ENCODE peak calls at places on chromosomes 12 and 14, in eight cellular contexts. One of them, this sample, is unnamed.

GRCh38 chr14:57982802-57983201 is 116.9 kb upstream of the SLC35F4 start:
- DNase-seq in heart left ventricle: no peak
- DNase-seq in mesothelial cell of epicardium: no peak
- DNase-seq in neural crest cell: no peak
- DNase-seq in glutamatergic neuron: peak
- DNase-seq in hepatocyte: peak
- DNase-seq in fibroblast of mammary gland: no peak
- DNase-seq in psoas muscle: no peak
- DNase-seq in this sample: no peak

GRCh38 chr14:20440882-20441281 is 4.9 kb upstream of the KLHL33 start:
- DNase-seq in heart left ventricle: no peak
- DNase-seq in mesothelial cell of epicardium: no peak
- DNase-seq in neural crest cell: no peak
- DNase-seq in glutamatergic neuron: no peak
- DNase-seq in hepatocyte: no peak
- DNase-seq in fibroblast of mammary gland: peak
- DNase-seq in psoas muscle: no peak
- DNase-seq in this sample: no peak

GRCh38 chr14:102768223-102769048 is 8.8 kb upstream of the TRAF3 start:
- DNase-seq in heart left ventricle: no peak
- DNase-seq in mesothelial cell of epicardium: no peak
- DNase-seq in neural crest cell: no peak
- DNase-seq in glutamatergic neuron: no peak
- DNase-seq in hepatocyte: no peak
- DNase-seq in fibroblast of mammary gland: no peak
- DNase-seq in psoas muscle: no peak
- DNase-seq in this sample: no peak

GRCh38 chr14:94561656-94562010 is 391 bp downstream of the SERPINA4 start:
- DNase-seq in heart left ventricle: no peak
- DNase-seq in mesothelial cell of epicardium: no peak
- DNase-seq in neural crest cell: no peak
- DNase-seq in glutamatergic neuron: no peak
- DNase-seq in hepatocyte: no peak
- DNase-seq in fibroblast of mammary gland: no peak
- DNase-seq in psoas muscle: no peak
- DNase-seq in this sample: no peak

GRCh38 chr14:47389520-47389919 is 285.9 kb downstream of the MDGA2 start:
- DNase-seq in heart left ventricle: no peak
- DNase-seq in mesothelial cell of epicardium: no peak
- DNase-seq in neural crest cell: peak
- DNase-seq in glutamatergic neuron: no peak
- DNase-seq in hepatocyte: no peak
- DNase-seq in fibroblast of mammary gland: no peak
- DNase-seq in psoas muscle: no peak
- DNase-seq in this sample: no peak

GRCh38 chr12:80936642-80937390 is 918 bp downstream of the LIN7A start:
- DNase-seq in heart left ventricle: peak
- DNase-seq in mesothelial cell of epicardium: peak
- DNase-seq in neural crest cell: peak
- DNase-seq in glutamatergic neuron: peak
- DNase-seq in hepatocyte: peak
- DNase-seq in fibroblast of mammary gland: peak
- DNase-seq in psoas muscle: peak
- DNase-seq in this sample: no peak

GRCh38 chr14:21524575-21525518 is 1.3 kb downstream of the SALL2 start:
- DNase-seq in heart left ventricle: no peak
- DNase-seq in mesothelial cell of epicardium: no peak
- DNase-seq in neural crest cell: no peak
- DNase-seq in glutamatergic neuron: no peak
- DNase-seq in hepatocyte: peak
- DNase-seq in fibroblast of mammary gland: no peak
- DNase-seq in psoas muscle: no peak
- DNase-seq in this sample: no peak

GRCh38 chr12:106897082-106897481 is 58.6 kb upstream of the TMEM263 start:
- DNase-seq in heart left ventricle: no peak
- DNase-seq in mesothelial cell of epicardium: no peak
- DNase-seq in neural crest cell: no peak
- DNase-seq in glutamatergic neuron: no peak
- DNase-seq in hepatocyte: no peak
- DNase-seq in fibroblast of mammary gland: peak
- DNase-seq in psoas muscle: no peak
- DNase-seq in this sample: no peak

GRCh38 chr14:102540310-102541028 is 30.9 kb upstream of the ANKRD9 start:
- DNase-seq in heart left ventricle: no peak
- DNase-seq in mesothelial cell of epicardium: peak
- DNase-seq in neural crest cell: no peak
- DNase-seq in glutamatergic neuron: no peak
- DNase-seq in hepatocyte: peak
- DNase-seq in fibroblast of mammary gland: peak
- DNase-seq in psoas muscle: no peak
- DNase-seq in this sample: no peak

GRCh38 chr14:66359500-66359899 is 126.7 kb upstream of the CCDC196 start:
- DNase-seq in heart left ventricle: peak
- DNase-seq in mesothelial cell of epicardium: no peak
- DNase-seq in neural crest cell: peak
- DNase-seq in glutamatergic neuron: no peak
- DNase-seq in hepatocyte: peak
- DNase-seq in fibroblast of mammary gland: peak
- DNase-seq in psoas muscle: no peak
- DNase-seq in this sample: no peak

GRCh38 chr12:111451232-111451631 is 45.5 kb downstream of the SH2B3 start:
- DNase-seq in heart left ventricle: no peak
- DNase-seq in mesothelial cell of epicardium: no peak
- DNase-seq in neural crest cell: no peak
- DNase-seq in glutamatergic neuron: no peak
- DNase-seq in hepatocyte: no peak
- DNase-seq in fibroblast of mammary gland: no peak
- DNase-seq in psoas muscle: no peak
- DNase-seq in this sample: no peak

GRCh38 chr14:93741556-93742210 is 46.6 kb downstream of the PRIMA1 start:
- DNase-seq in heart left ventricle: no peak
- DNase-seq in mesothelial cell of epicardium: no peak
- DNase-seq in neural crest cell: no peak
- DNase-seq in glutamatergic neuron: no peak
- DNase-seq in hepatocyte: no peak
- DNase-seq in fibroblast of mammary gland: no peak
- DNase-seq in psoas muscle: no peak
- DNase-seq in this sample: no peak

GRCh38 chr12:70660002-70660604 is 22.9 kb upstream of the PTPRB start:
- DNase-seq in heart left ventricle: no peak
- DNase-seq in mesothelial cell of epicardium: no peak
- DNase-seq in neural crest cell: no peak
- DNase-seq in glutamatergic neuron: no peak
- DNase-seq in hepatocyte: no peak
- DNase-seq in fibroblast of mammary gland: no peak
- DNase-seq in psoas muscle: no peak
- DNase-seq in this sample: no peak

GRCh38 chr14:53331921-53332320 is 178.8 kb upstream of the DDHD1 start:
- DNase-seq in heart left ventricle: no peak
- DNase-seq in mesothelial cell of epicardium: no peak
- DNase-seq in neural crest cell: no peak
- DNase-seq in glutamatergic neuron: no peak
- DNase-seq in hepatocyte: no peak
- DNase-seq in fibroblast of mammary gland: peak
- DNase-seq in psoas muscle: no peak
- DNase-seq in this sample: no peak

GRCh38 chr12:114209852-114210251 is 196.1 kb downstream of the TBX5 start:
- DNase-seq in heart left ventricle: no peak
- DNase-seq in mesothelial cell of epicardium: no peak
- DNase-seq in neural crest cell: no peak
- DNase-seq in glutamatergic neuron: no peak
- DNase-seq in hepatocyte: no peak
- DNase-seq in fibroblast of mammary gland: no peak
- DNase-seq in psoas muscle: no peak
- DNase-seq in this sample: no peak

GRCh38 chr12:63362801-63363200 is 211.8 kb upstream of the AVPR1A start:
- DNase-seq in heart left ventricle: no peak
- DNase-seq in mesothelial cell of epicardium: no peak
- DNase-seq in neural crest cell: no peak
- DNase-seq in glutamatergic neuron: no peak
- DNase-seq in hepatocyte: no peak
- DNase-seq in fibroblast of mammary gland: peak
- DNase-seq in psoas muscle: no peak
- DNase-seq in this sample: no peak

GRCh38 chr14:76375484-76375883 is 453 bp upstream of the ESRRB start:
- DNase-seq in heart left ventricle: no peak
- DNase-seq in mesothelial cell of epicardium: no peak
- DNase-seq in neural crest cell: no peak
- DNase-seq in glutamatergic neuron: no peak
- DNase-seq in hepatocyte: no peak
- DNase-seq in fibroblast of mammary gland: peak
- DNase-seq in psoas muscle: no peak
- DNase-seq in this sample: no peak

GRCh38 chr12:81450920-81451739 is 308.0 kb downstream of the PPFIA2 start:
- DNase-seq in heart left ventricle: peak
- DNase-seq in mesothelial cell of epicardium: no peak
- DNase-seq in neural crest cell: peak
- DNase-seq in glutamatergic neuron: peak
- DNase-seq in hepatocyte: peak
- DNase-seq in fibroblast of mammary gland: peak
- DNase-seq in psoas muscle: no peak
- DNase-seq in this sample: peak

GRCh38 chr12:115584156-115584555 is 693.3 kb downstream of the MED13L start:
- DNase-seq in heart left ventricle: no peak
- DNase-seq in mesothelial cell of epicardium: no peak
- DNase-seq in neural crest cell: no peak
- DNase-seq in glutamatergic neuron: no peak
- DNase-seq in hepatocyte: no peak
- DNase-seq in fibroblast of mammary gland: no peak
- DNase-seq in psoas muscle: no peak
- DNase-seq in this sample: no peak

GRCh38 chr14:73633517-73634332 is 11.1 kb upstream of the DNAL1 start:
- DNase-seq in heart left ventricle: peak
- DNase-seq in mesothelial cell of epicardium: no peak
- DNase-seq in neural crest cell: peak
- DNase-seq in glutamatergic neuron: peak
- DNase-seq in hepatocyte: peak
- DNase-seq in fibroblast of mammary gland: peak
- DNase-seq in psoas muscle: peak
- DNase-seq in this sample: peak

GRCh38 chr14:45610303-45610702 is 357.3 kb upstream of the MIS18BP1 start:
- DNase-seq in heart left ventricle: no peak
- DNase-seq in mesothelial cell of epicardium: no peak
- DNase-seq in neural crest cell: no peak
- DNase-seq in glutamatergic neuron: no peak
- DNase-seq in hepatocyte: peak
- DNase-seq in fibroblast of mammary gland: peak
- DNase-seq in psoas muscle: no peak
- DNase-seq in this sample: no peak
- TF ChIP-seq CTCF in heart left ventricle: peak
- TF ChIP-seq CTCF in mesothelial cell of epicardium: peak
- TF ChIP-seq CTCF in neural crest cell: peak
- TF ChIP-seq CTCF in glutamatergic neuron: peak
- TF ChIP-seq CTCF in hepatocyte: peak
- TF ChIP-seq CTCF in fibroblast of mammary gland: peak
- TF ChIP-seq CTCF in psoas muscle: no peak
- TF ChIP-seq CTCF in this sample: peak

DNA sequence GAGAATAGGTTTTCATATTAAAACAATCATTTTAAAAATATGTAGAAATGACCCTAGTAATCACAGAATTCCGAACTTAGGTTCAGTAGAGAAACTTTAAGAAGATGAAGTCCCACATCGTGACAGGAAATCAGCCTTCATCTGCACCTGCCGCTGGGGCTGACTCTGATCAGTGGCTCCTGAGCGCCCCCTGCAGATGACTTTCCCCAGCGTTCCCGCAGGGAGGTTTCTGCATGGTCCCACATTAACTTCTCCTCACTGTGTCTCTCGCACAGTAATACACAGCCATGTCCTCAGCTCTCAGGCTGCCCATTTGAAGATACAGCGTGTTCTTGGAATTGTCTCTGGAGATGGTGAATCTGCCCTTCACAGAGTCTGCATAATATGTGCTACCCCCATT is 1131.1 kb downstream of the TMEM121 start:
- DNase-seq in heart left ventricle: no peak
- DNase-seq in mesothelial cell of epicardium: no peak
- DNase-seq in neural crest cell: no peak
- DNase-seq in glutamatergic neuron: no peak
- DNase-seq in hepatocyte: no peak
- DNase-seq in fibroblast of mammary gland: no peak
- DNase-seq in psoas muscle: no peak
- DNase-seq in this sample: no peak
- TF ChIP-seq CTCF in heart left ventricle: peak
- TF ChIP-seq CTCF in mesothelial cell of epicardium: no peak
- TF ChIP-seq CTCF in neural crest cell: no peak
- TF ChIP-seq CTCF in glutamatergic neuron: no peak
- TF ChIP-seq CTCF in hepatocyte: no peak
- TF ChIP-seq CTCF in fibroblast of mammary gland: no peak
- TF ChIP-seq CTCF in psoas muscle: no peak
- TF ChIP-seq CTCF in this sample: peak

GRCh38 chr12:92300781-92301180 is 155.1 kb upstream of the BTG1 start:
- DNase-seq in heart left ventricle: no peak
- DNase-seq in mesothelial cell of epicardium: no peak
- DNase-seq in neural crest cell: no peak
- DNase-seq in glutamatergic neuron: no peak
- DNase-seq in hepatocyte: no peak
- DNase-seq in fibroblast of mammary gland: no peak
- DNase-seq in psoas muscle: no peak
- DNase-seq in this sample: no peak
- TF ChIP-seq CTCF in heart left ventricle: no peak
- TF ChIP-seq CTCF in mesothelial cell of epicardium: no peak
- TF ChIP-seq CTCF in neural crest cell: no peak
- TF ChIP-seq CTCF in glutamatergic neuron: no peak
- TF ChIP-seq CTCF in hepatocyte: no peak
- TF ChIP-seq CTCF in fibroblast of mammary gland: no peak
- TF ChIP-seq CTCF in psoas muscle: no peak
- TF ChIP-seq CTCF in this sample: no peak

DNA sequence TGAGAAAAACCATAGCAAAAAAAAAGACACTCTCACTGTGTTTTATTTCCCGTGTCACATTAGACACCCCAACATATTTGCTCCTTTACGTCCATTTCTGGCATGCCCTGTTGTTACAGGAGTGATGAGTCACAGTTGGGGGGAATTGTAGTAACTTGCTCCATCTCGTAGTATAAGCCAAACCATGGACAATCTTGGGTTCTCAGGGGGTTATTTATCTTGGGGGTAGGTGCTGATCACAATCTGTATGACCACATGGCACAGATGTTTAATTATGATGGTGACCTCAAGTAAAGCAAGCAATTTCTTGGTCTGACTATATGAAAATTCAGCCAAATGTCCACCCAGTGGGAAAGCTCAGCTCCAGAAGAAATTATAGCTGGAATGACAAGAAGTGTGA is 32.0 kb upstream of the STON2 start:
- DNase-seq in heart left ventricle: no peak
- DNase-seq in mesothelial cell of epicardium: no peak
- DNase-seq in neural crest cell: no peak
- DNase-seq in glutamatergic neuron: no peak
- DNase-seq in hepatocyte: no peak
- DNase-seq in fibroblast of mammary gland: no peak
- DNase-seq in psoas muscle: no peak
- DNase-seq in this sample: no peak
- TF ChIP-seq CTCF in heart left ventricle: no peak
- TF ChIP-seq CTCF in mesothelial cell of epicardium: no peak
- TF ChIP-seq CTCF in neural crest cell: no peak
- TF ChIP-seq CTCF in glutamatergic neuron: no peak
- TF ChIP-seq CTCF in hepatocyte: no peak
- TF ChIP-seq CTCF in fibroblast of mammary gland: no peak
- TF ChIP-seq CTCF in psoas muscle: no peak
- TF ChIP-seq CTCF in this sample: no peak